ENCODE peak calls at places on chromosomes 16 and 17, in nine cellular contexts. X is A673, J is choroid plexus epithelial cell, E is GM12865, A is SJSA1, C is GM06990, G is cardiac muscle cell, Q is neuronal stem cell, T is mesendoderm. R is an unnamed sample.

GRCh38 chr16:67767953-67768352 is 38.4 kb downstream of the RANBP10 start:
- DNase-seq in X (no peak), J (peak), E (peak), A (peak), C (peak), G (no peak), Q (no peak), T (no peak), R (no peak)

GRCh38 chr17:4591529-4591928 is 7.2 kb downstream of the SMTNL2 start:
- DNase-seq in X (no peak), J (peak), E (no peak), A (no peak), C (no peak), G (no peak), Q (no peak), T (no peak), R (no peak)

GRCh38 chr16:55265926-55266325 is 58.1 kb upstream of the IRX6 start:
- DNase-seq in X (no peak), J (no peak), E (no peak), A (no peak), C (no peak), G (no peak), Q (no peak), T (no peak), R (no peak)

GRCh38 chr17:81967533-81968395 is 6.8 kb upstream of the NOTUM start:
- DNase-seq in X (no peak), J (peak), E (peak), A (peak), C (peak), G (peak), Q (peak), T (peak), R (peak)

GRCh38 chr16:1082266-1082951 is 9.9 kb downstream of the SSTR5 start:
- DNase-seq in X (no peak), J (peak), E (no peak), A (no peak), C (no peak), G (no peak), Q (no peak), T (no peak), R (no peak)

GRCh38 chr17:34733351-34733750 is 154.0 kb downstream of the TMEM132E start:
- DNase-seq in X (no peak), J (no peak), E (no peak), A (no peak), C (no peak), G (no peak), Q (no peak), T (no peak), R (no peak)

GRCh38 chr16:30894540-30895368 is 877 bp upstream of the BCL7C start:
- DNase-seq in X (no peak), J (no peak), E (no peak), A (no peak), C (no peak), G (no peak), Q (no peak), T (no peak), R (no peak)

GRCh38 chr16:1244881-1245280 is 4.4 kb downstream of the TPSAB1 start:
- DNase-seq in X (no peak), J (no peak), E (no peak), A (no peak), C (no peak), G (no peak), Q (no peak), T (no peak), R (no peak)

GRCh38 chr16:9932919-9933653 is 249.1 kb downstream of the GRIN2A start:
- DNase-seq in X (no peak), J (no peak), E (no peak), A (no peak), C (no peak), G (no peak), Q (no peak), T (no peak), R (no peak)

GRCh38 chr17:80251966-80252365 is 8.7 kb upstream of the RNF213 start:
- DNase-seq in X (no peak), J (no peak), E (no peak), A (no peak), C (no peak), G (no peak), Q (no peak), T (no peak), R (no peak)

GRCh38 chr16:48497932-48498760 is 111.8 kb downstream of the N4BP1 start:
- DNase-seq in X (no peak), J (no peak), E (no peak), A (no peak), C (no peak), G (no peak), Q (no peak), T (no peak), R (no peak)

GRCh38 chr17:4124994-4125393 is 17.8 kb downstream of the ZZEF1 start:
- DNase-seq in X (no peak), J (peak), E (no peak), A (no peak), C (no peak), G (no peak), Q (peak), T (peak), R (no peak)

GRCh38 chr16:81873843-81874752 is 95.0 kb downstream of the PLCG2 start:
- DNase-seq in X (peak), J (peak), E (peak), A (peak), C (no peak), G (peak), Q (peak), T (peak), R (peak)

GRCh38 chr17:20073056-20073979 is 64.2 kb downstream of the SPECC1 start:
- DNase-seq in X (no peak), J (peak), E (peak), A (no peak), C (no peak), G (no peak), Q (no peak), T (no peak), R (peak)

GRCh38 chr16:27326738-27327585 is 13.2 kb downstream of the IL4R start:
- DNase-seq in X (peak), J (peak), E (peak), A (no peak), C (peak), G (peak), Q (no peak), T (peak), R (no peak)

GRCh38 chr17:81034168-81034777 is 678 bp upstream of the BAIAP2 start:
- DNase-seq in X (peak), J (no peak), E (no peak), A (no peak), C (no peak), G (no peak), Q (no peak), T (peak), R (no peak)

GRCh38 chr17:47978324-47978723 is 7.4 kb downstream of the CDK5RAP3 start:
- DNase-seq in X (peak), J (peak), E (peak), A (peak), C (no peak), G (peak), Q (no peak), T (peak), R (peak)

GRCh38 chr17:59004338-59005111 is 102.2 kb downstream of the TRIM37 start:
- DNase-seq in X (peak), J (peak), E (peak), A (peak), C (no peak), G (peak), Q (peak), T (peak), R (peak)

GRCh38 chr16:86774931-86775330 is 196.6 kb downstream of the FOXL1 start:
- DNase-seq in X (no peak), J (no peak), E (no peak), A (no peak), C (no peak), G (no peak), Q (no peak), T (no peak), R (no peak)

GRCh38 chr16:88810166-88810867 is 1.4 kb downstream of the APRT start:
- DNase-seq in X (peak), J (no peak), E (peak), A (no peak), C (peak), G (no peak), Q (no peak), T (peak), R (no peak)

GRCh38 chr16:81996664-81997529 is 14.4 kb downstream of the SDR42E1 start:
- DNase-seq in X (peak), J (peak), E (no peak), A (peak), C (no peak), G (peak), Q (no peak), T (peak), R (no peak)

GRCh38 chr16:67349172-67349571 is 22.6 kb downstream of the LRRC36 start:
- DNase-seq in X (peak), J (peak), E (peak), A (peak), C (no peak), G (no peak), Q (no peak), T (no peak), R (no peak)

GRCh38 chr16:71540-72341 is 690 bp downstream of the RHBDF1 start:
- DNase-seq in X (peak), J (peak), E (no peak), A (peak), C (no peak), G (peak), Q (peak), T (peak), R (no peak)

GRCh38 chr17:20267459-20267842 is 199.9 kb downstream of the LGALS9B start:
- DNase-seq in X (peak), J (peak), E (peak), A (peak), C (no peak), G (no peak), Q (no peak), T (no peak), R (peak)

GRCh38 chr16:79873825-79874224 is 273.3 kb upstream of the MAF start:
- DNase-seq in X (no peak), J (no peak), E (no peak), A (no peak), C (no peak), G (no peak), Q (no peak), T (no peak), R (no peak)

GRCh38 chr16:30927789-30928378 is 4.5 kb downstream of the FBXL19 start:
- DNase-seq in X (peak), J (peak), E (peak), A (no peak), C (peak), G (peak), Q (peak), T (peak), R (no peak)

GRCh38 chr17:51467336-51467735 is 207.0 kb downstream of the UTP18 start:
- DNase-seq in X (no peak), J (no peak), E (no peak), A (no peak), C (no peak), G (no peak), Q (no peak), T (no peak), R (no peak)
- H3K4me3 ChIP-seq in X (no peak), J (no peak), E (no peak), A (no peak), C (no peak), G (no peak), Q (no peak), T (no peak), R (no peak)

GRCh38 chr16:69563605-69564580 is 1.9 kb upstream of the NFAT5 start:
- DNase-seq in X (peak), J (peak), E (peak), A (peak), C (peak), G (no peak), Q (peak), T (peak), R (peak)
- H3K4me3 ChIP-seq in X (no peak), J (no peak), E (peak), A (no peak), C (peak), G (no peak), Q (no peak), T (no peak), R (peak)

DNA sequence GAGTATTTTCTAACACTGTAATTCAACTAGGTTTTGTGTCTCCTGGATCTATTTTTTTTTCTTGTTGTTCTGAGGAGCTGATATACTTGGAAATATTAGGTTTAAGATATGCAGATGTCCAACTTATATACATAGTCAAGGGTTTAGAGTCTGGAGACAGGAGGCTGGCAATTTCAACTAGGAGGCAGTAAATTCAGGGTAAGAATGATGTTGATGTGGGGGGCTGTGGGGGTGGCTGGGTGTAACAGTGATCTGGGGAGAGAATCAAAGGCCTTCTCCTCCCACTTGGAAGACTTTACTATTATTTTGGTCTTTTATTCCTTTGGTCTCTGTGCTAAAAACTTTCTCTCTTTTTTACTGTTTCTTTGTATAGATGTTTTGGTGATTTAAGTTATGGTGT is 88.0 kb downstream of the MAP2K6 start:
- DNase-seq in X (no peak), J (no peak), E (no peak), A (no peak), C (no peak), G (no peak), Q (no peak), T (no peak), R (no peak)
- H3K4me3 ChIP-seq in X (peak), J (peak), E (no peak), A (no peak), C (no peak), G (no peak), Q (no peak), T (no peak), R (no peak)

GRCh38 chr17:15649861-15650391 is 30.4 kb upstream of the FBXW10B start:
- DNase-seq in X (peak), J (peak), E (no peak), A (peak), C (no peak), G (no peak), Q (no peak), T (peak), R (no peak)
- H3K4me3 ChIP-seq in X (peak), J (peak), E (no peak), A (peak), C (no peak), G (no peak), Q (no peak), T (no peak), R (no peak)

GRCh38 chr17:39687101-39687545 is 734 bp downstream of the PGAP3 start:
- DNase-seq in X (no peak), J (no peak), E (no peak), A (no peak), C (no peak), G (no peak), Q (no peak), T (no peak), R (no peak)
- H3K4me3 ChIP-seq in X (peak), J (peak), E (peak), A (peak), C (peak), G (peak), Q (no peak), T (no peak), R (peak)

DNA sequence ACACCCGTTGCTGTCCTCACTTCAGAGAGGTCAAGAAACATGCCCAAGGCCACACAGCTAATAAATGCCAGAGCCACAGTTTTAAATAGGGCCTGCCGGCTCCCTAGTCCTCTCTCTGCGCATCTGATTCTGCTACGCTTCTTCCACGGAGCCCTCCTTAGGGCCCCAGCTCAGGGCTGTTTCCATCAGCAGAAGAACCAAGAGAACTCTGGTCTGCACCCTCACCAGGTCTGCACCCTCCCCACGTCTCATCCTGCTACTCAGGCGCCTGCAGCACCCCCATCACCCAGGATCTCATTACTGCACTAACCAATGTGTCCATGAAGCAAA is 79.5 kb upstream of the NKD1 start:
- DNase-seq in X (no peak), J (no peak), E (no peak), A (no peak), C (no peak), G (no peak), Q (no peak), T (no peak), R (no peak)
- H3K4me3 ChIP-seq in X (no peak), J (no peak), E (no peak), A (no peak), C (no peak), G (no peak), Q (no peak), T (no peak), R (no peak)

DNA sequence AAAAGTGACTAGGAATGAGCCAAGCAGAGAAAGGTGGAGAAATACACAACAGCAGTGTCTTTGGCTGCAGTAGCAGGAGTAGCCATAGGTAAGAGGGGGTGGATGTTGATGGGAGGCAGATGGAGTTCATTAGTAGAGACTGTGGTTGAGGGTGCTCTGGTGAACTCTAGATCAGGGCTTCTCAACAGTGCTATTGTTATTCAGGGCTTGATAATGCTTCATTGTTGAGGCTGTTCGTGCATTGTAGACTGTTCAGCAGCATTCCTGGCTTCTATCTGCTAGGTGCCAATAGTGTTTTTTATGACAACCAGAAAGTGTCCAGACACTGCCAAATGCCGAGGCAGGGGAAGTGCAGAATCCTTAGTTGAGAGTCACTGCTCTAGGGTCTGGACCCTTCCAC is 3.6 kb downstream of the ALKBH5 start:
- DNase-seq in X (no peak), J (no peak), E (no peak), A (no peak), C (no peak), G (no peak), Q (no peak), T (no peak), R (no peak)
- H3K4me3 ChIP-seq in X (peak), J (peak), E (peak), A (no peak), C (peak), G (peak), Q (no peak), T (no peak), R (peak)

GRCh38 chr17:38746893-38747384 is 1.2 kb downstream of the PCGF2 start:
- DNase-seq in X (no peak), J (no peak), E (no peak), A (no peak), C (no peak), G (no peak), Q (no peak), T (no peak), R (no peak)
- H3K4me3 ChIP-seq in X (peak), J (peak), E (peak), A (peak), C (peak), G (peak), Q (peak), T (peak), R (no peak)

GRCh38 chr17:29705352-29705751 is 82.6 kb upstream of the CORO6 start:
- DNase-seq in X (no peak), J (no peak), E (peak), A (no peak), C (no peak), G (no peak), Q (no peak), T (no peak), R (no peak)
- H3K4me3 ChIP-seq in X (no peak), J (no peak), E (peak), A (no peak), C (peak), G (no peak), Q (no peak), T (no peak), R (peak)

R was measured in CD8-positive, alpha-beta memory T cell.